ENCODE peak calls at places on chromosomes 3 and 15, in five cellular contexts. L is choroid plexus epithelial cell, Z is colonic mucosa, B is tibial nerve, N is SK-N-SH. D is an unnamed sample.

GRCh38 chr15:40891810-40892448 is 2.3 kb upstream of the VPS18 start:
- DNase-seq in L (peak), Z (peak), B (no peak), N (peak), D (no peak)

GRCh38 chr3:59248976-59249375 is 199.2 kb upstream of the CFAP20DC start:
- DNase-seq in L (no peak), Z (no peak), B (no peak), N (no peak), D (no peak)

GRCh38 chr15:52232327-52232726 is 41.1 kb upstream of the GNB5 start:
- DNase-seq in L (no peak), Z (no peak), B (no peak), N (no peak), D (peak)

GRCh38 chr3:52190294-52190841 is 7.6 kb upstream of the ALAS1 start:
- DNase-seq in L (peak), Z (peak), B (peak), N (no peak), D (no peak)

GRCh38 chr3:149016669-149017541 is 25.6 kb downstream of the GYG1 start:
- DNase-seq in L (peak), Z (no peak), B (no peak), N (no peak), D (no peak)

GRCh38 chr3:159082514-159082913 is 280.7 kb downstream of the MFSD1 start:
- DNase-seq in L (peak), Z (no peak), B (no peak), N (no peak), D (no peak)

GRCh38 chr3:54134713-54135112 is 12.4 kb downstream of the CACNA2D3 start:
- DNase-seq in L (no peak), Z (no peak), B (no peak), N (no peak), D (no peak)

GRCh38 chr3:166060789-166061479 is 223.7 kb upstream of the BCHE start:
- DNase-seq in L (no peak), Z (no peak), B (no peak), N (no peak), D (no peak)

GRCh38 chr15:60093273-60094067 is 89.4 kb downstream of the FOXB1 start:
- DNase-seq in L (no peak), Z (peak), B (no peak), N (no peak), D (no peak)

GRCh38 chr3:194042947-194043346 is 93.0 kb upstream of the HES1 start:
- DNase-seq in L (peak), Z (no peak), B (no peak), N (no peak), D (no peak)

GRCh38 chr3:45601156-45601555 is 6.6 kb downstream of the LIMD1 start:
- DNase-seq in L (no peak), Z (no peak), B (no peak), N (no peak), D (no peak)

GRCh38 chr3:82259994-82260393 is 498.5 kb upstream of the GBE1 start:
- DNase-seq in L (peak), Z (no peak), B (no peak), N (no peak), D (no peak)

GRCh38 chr3:155079795-155080546 is at the start of gene MME:
- DNase-seq in L (peak), Z (no peak), B (peak), N (peak), D (peak)

GRCh38 chr3:71809321-71809720 is 24.4 kb upstream of the PROK2 start:
- DNase-seq in L (no peak), Z (no peak), B (no peak), N (no peak), D (no peak)

GRCh38 chr15:59174846-59175831 is 31.5 kb upstream of the LDHAL6B start:
- DNase-seq in L (peak), Z (peak), B (peak), N (peak), D (peak)

GRCh38 chr3:122315619-122316018 is 9.4 kb upstream of the CSTA start:
- DNase-seq in L (no peak), Z (no peak), B (no peak), N (no peak), D (no peak)

GRCh38 chr15:57213783-57214366 is 162.4 kb upstream of the CGNL1 start:
- DNase-seq in L (peak), Z (no peak), B (peak), N (peak), D (no peak)

GRCh38 chr3:106333911-106334618 is 465.3 kb upstream of the CBLB start:
- DNase-seq in L (peak), Z (no peak), B (no peak), N (no peak), D (no peak)

GRCh38 chr3:182717216-182717615 is 76.1 kb upstream of the ATP11B start:
- DNase-seq in L (no peak), Z (no peak), B (no peak), N (no peak), D (no peak)

GRCh38 chr3:172646439-172647015 is 64.3 kb downstream of the NCEH1 start:
- DNase-seq in L (peak), Z (no peak), B (peak), N (peak), D (no peak)

GRCh38 chr3:157523814-157524213 is 20.6 kb upstream of the VEPH1 start:
- DNase-seq in L (no peak), Z (no peak), B (no peak), N (no peak), D (no peak)

GRCh38 chr3:192573240-192573639 is 154.1 kb downstream of the FGF12 start:
- DNase-seq in L (no peak), Z (no peak), B (no peak), N (no peak), D (no peak)

GRCh38 chr3:66693461-66693912 is 192.7 kb upstream of the LRIG1 start:
- DNase-seq in L (peak), Z (peak), B (peak), N (no peak), D (no peak)

GRCh38 chr15:77312523-77312922 is 107.4 kb downstream of the PEAK1 start:
- DNase-seq in L (no peak), Z (no peak), B (no peak), N (no peak), D (no peak)

GRCh38 chr3:114709102-114709501 is 415.3 kb downstream of the TIGIT start:
- DNase-seq in L (peak), Z (no peak), B (no peak), N (no peak), D (no peak)

GRCh38 chr15:38389924-38390542 is 63.9 kb upstream of the FAM98B start:
- DNase-seq in L (peak), Z (peak), B (peak), N (peak), D (peak)

GRCh38 chr3:31937225-31937624 is 43.8 kb downstream of the OSBPL10 start:
- DNase-seq in L (no peak), Z (no peak), B (no peak), N (no peak), D (no peak)

GRCh38 chr3:46109635-46110005 is 82.3 kb upstream of the XCR1 start:
- DNase-seq in L (no peak), Z (no peak), B (no peak), N (no peak), D (no peak)

GRCh38 chr3:3632439-3632838 is 166.8 kb upstream of the LRRN1 start:
- DNase-seq in L (no peak), Z (no peak), B (no peak), N (no peak), D (no peak)

GRCh38 chr3:14902719-14903118 is 44.7 kb upstream of the NR2C2 start:
- DNase-seq in L (no peak), Z (peak), B (peak), N (no peak), D (no peak)

GRCh38 chr3:197366301-197367044 is 68.1 kb upstream of the DLG1 start:
- DNase-seq in L (no peak), Z (no peak), B (no peak), N (peak), D (no peak)

DNA sequence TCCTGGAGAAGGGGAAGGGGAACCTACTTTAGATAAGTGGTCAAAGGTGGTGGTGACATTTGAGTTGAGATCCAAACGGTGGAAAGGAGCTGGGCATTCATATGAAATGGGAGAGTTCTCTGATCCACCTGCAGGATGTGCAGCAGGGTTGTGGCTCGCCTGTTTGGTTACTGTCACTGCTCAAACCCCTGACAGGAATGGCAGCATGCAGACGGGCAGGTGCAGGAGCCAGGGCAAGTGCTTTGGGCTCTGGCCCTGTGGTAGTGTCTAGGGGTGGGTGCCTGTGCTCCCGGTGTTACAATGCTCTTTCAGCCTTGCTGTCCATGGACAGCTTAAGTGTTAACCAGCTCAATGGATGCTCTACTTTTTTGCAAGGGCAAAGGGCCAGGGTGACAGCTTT is 18.5 kb downstream of the PAQR9 start:
- DNase-seq in L (no peak), Z (no peak), B (no peak), N (no peak), D (no peak)
- TF ChIP-seq CTCF in L (no peak), Z (no peak), B (no peak), N (no peak), D (no peak)

GRCh38 chr3:100317928-100318327 is 16.6 kb upstream of the NIT2 start:
- DNase-seq in L (no peak), Z (no peak), B (no peak), N (no peak), D (no peak)
- TF ChIP-seq CTCF in L (no peak), Z (no peak), B (no peak), N (no peak), D (no peak)

DNA sequence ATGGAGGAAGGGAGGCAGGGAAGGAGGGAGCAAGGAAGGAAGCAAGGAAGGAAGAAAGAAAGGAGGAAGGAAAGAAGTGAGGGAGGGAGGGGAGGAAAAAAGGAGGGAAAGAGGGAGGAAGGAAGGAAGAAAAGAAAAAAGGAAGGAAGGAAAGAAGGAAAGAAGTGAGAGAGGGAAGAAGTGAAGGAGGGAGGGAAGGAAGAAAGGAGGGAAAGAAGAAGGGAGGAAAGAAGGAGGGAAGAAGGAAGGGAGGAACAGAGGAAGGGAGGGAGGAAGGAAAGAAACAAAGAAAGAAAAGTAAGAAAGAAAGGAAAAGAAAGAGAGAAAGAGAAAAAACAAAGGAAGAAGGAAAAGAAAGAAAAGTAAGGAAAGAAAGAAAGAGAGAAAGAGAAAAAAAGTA is 183.0 kb upstream of the SLC24A5 start:
- DNase-seq in L (no peak), Z (no peak), B (no peak), N (no peak), D (no peak)
- TF ChIP-seq CTCF in L (no peak), Z (no peak), B (no peak), N (no peak), D (no peak)

DNA sequence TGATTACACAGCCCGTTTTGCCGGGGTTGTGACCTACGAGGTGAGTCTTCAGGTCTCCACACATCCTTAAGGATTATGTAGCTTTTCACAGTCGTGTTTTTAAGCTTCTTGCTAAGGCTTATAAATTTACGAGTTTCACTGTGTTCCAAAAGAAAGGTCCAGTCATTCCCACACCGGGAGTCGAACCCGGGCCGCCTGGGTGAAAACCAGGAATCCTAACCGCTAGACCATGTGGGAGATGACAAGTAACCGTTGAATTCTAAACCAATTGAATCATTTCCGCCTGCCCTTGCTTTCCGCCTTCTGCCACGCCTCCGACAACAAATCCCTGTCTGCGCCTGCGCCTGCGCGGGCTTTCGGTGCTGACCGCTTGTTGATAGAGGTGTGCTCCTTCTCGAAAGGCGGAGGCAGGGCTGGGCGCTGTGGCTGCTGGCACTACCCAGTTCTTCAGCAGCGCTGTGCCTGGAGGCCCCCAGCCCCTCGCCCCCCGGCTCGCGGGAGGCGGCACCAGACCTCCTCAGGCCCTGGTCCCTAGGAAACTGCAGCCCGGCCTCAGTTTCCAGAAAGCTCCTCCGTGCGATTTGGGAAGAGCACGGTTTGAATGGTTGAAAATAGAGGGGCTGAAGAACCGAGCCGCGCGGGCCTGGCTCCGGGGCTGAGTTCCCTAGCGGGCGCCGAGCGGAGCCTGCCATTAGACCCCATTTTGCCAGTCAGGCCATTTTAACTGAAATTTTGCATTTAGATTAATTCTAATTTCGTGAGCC is 219.1 kb upstream of the ATP10A start:
- DNase-seq in L (peak), Z (peak), B (peak), N (peak), D (peak)
- TF ChIP-seq CTCF in L (no peak), Z (no peak), B (peak), N (peak), D (no peak)